ENCODE peak calls at places on chromosomes 4 and X, in six cellular contexts. One of them, this sample, is unnamed.

GRCh38 chrX:73581002-73581628 is 18.1 kb downstream of the CHIC1 start:
- DNase-seq in K562: no peak
- DNase-seq in H9: no peak
- DNase-seq in mesendoderm: no peak
- DNase-seq in PC-3: peak
- DNase-seq in fibroblast of lung: no peak
- DNase-seq in this sample: no peak

GRCh38 chr4:92305878-92306520 is 2.2 kb downstream of the GRID2 start:
- DNase-seq in K562: no peak
- DNase-seq in H9: no peak
- DNase-seq in mesendoderm: peak
- DNase-seq in PC-3: peak
- DNase-seq in fibroblast of lung: no peak
- DNase-seq in this sample: no peak

GRCh38 chr4:85901500-85901899 is 426.6 kb downstream of the ARHGAP24 start:
- DNase-seq in K562: no peak
- DNase-seq in H9: no peak
- DNase-seq in mesendoderm: no peak
- DNase-seq in PC-3: peak
- DNase-seq in fibroblast of lung: peak
- DNase-seq in this sample: no peak

GRCh38 chr4:17535906-17536305 is 20.9 kb downstream of the CLRN2 start:
- DNase-seq in K562: peak
- DNase-seq in H9: no peak
- DNase-seq in mesendoderm: peak
- DNase-seq in PC-3: no peak
- DNase-seq in fibroblast of lung: no peak
- DNase-seq in this sample: no peak

GRCh38 chr4:182067828-182068227 is 175.4 kb upstream of the TENM3 start:
- DNase-seq in K562: no peak
- DNase-seq in H9: no peak
- DNase-seq in mesendoderm: no peak
- DNase-seq in PC-3: no peak
- DNase-seq in fibroblast of lung: no peak
- DNase-seq in this sample: no peak

GRCh38 chr4:114264877-114265291 is 285.4 kb upstream of the ARSJ start:
- DNase-seq in K562: no peak
- DNase-seq in H9: no peak
- DNase-seq in mesendoderm: no peak
- DNase-seq in PC-3: peak
- DNase-seq in fibroblast of lung: peak
- DNase-seq in this sample: no peak

GRCh38 chrX:25561190-25561589 is 545.4 kb upstream of the ARX start:
- DNase-seq in K562: no peak
- DNase-seq in H9: no peak
- DNase-seq in mesendoderm: no peak
- DNase-seq in PC-3: no peak
- DNase-seq in fibroblast of lung: no peak
- DNase-seq in this sample: no peak

GRCh38 chrX:154082396-154083133 is 15.0 kb downstream of the MECP2 start:
- DNase-seq in K562: peak
- DNase-seq in H9: no peak
- DNase-seq in mesendoderm: no peak
- DNase-seq in PC-3: peak
- DNase-seq in fibroblast of lung: peak
- DNase-seq in this sample: no peak

GRCh38 chr4:1109332-1109731 is 4.0 kb downstream of the RNF212 start:
- DNase-seq in K562: no peak
- DNase-seq in H9: no peak
- DNase-seq in mesendoderm: no peak
- DNase-seq in PC-3: no peak
- DNase-seq in fibroblast of lung: no peak
- DNase-seq in this sample: no peak

GRCh38 chr4:135515295-135515694 is 1313.7 kb upstream of the PABPC4L start:
- DNase-seq in K562: no peak
- DNase-seq in H9: no peak
- DNase-seq in mesendoderm: no peak
- DNase-seq in PC-3: no peak
- DNase-seq in fibroblast of lung: peak
- DNase-seq in this sample: no peak

GRCh38 chr4:788636-789297 is 37.2 kb downstream of the CPLX1 start:
- DNase-seq in K562: no peak
- DNase-seq in H9: no peak
- DNase-seq in mesendoderm: no peak
- DNase-seq in PC-3: no peak
- DNase-seq in fibroblast of lung: no peak
- DNase-seq in this sample: no peak

GRCh38 chr4:109730294-109731051 is 603 bp upstream of the PLA2G12A start:
- DNase-seq in K562: peak
- DNase-seq in H9: no peak
- DNase-seq in mesendoderm: peak
- DNase-seq in PC-3: peak
- DNase-seq in fibroblast of lung: peak
- DNase-seq in this sample: peak

GRCh38 chrX:71222929-71223328 is at the start of gene GJB1:
- DNase-seq in K562: no peak
- DNase-seq in H9: no peak
- DNase-seq in mesendoderm: no peak
- DNase-seq in PC-3: no peak
- DNase-seq in fibroblast of lung: no peak
- DNase-seq in this sample: no peak

GRCh38 chr4:86496094-86497060 is 97.7 kb upstream of the PTPN13 start:
- DNase-seq in K562: peak
- DNase-seq in H9: no peak
- DNase-seq in mesendoderm: peak
- DNase-seq in PC-3: peak
- DNase-seq in fibroblast of lung: peak
- DNase-seq in this sample: no peak

GRCh38 chrX:46757052-46757451 is 1.9 kb downstream of the SLC9A7 start:
- DNase-seq in K562: no peak
- DNase-seq in H9: no peak
- DNase-seq in mesendoderm: no peak
- DNase-seq in PC-3: peak
- DNase-seq in fibroblast of lung: no peak
- DNase-seq in this sample: no peak

GRCh38 chr4:74932832-74933561 is at the start of gene PARM1:
- DNase-seq in K562: peak
- DNase-seq in H9: peak
- DNase-seq in mesendoderm: peak
- DNase-seq in PC-3: peak
- DNase-seq in fibroblast of lung: peak
- DNase-seq in this sample: peak

DNA sequence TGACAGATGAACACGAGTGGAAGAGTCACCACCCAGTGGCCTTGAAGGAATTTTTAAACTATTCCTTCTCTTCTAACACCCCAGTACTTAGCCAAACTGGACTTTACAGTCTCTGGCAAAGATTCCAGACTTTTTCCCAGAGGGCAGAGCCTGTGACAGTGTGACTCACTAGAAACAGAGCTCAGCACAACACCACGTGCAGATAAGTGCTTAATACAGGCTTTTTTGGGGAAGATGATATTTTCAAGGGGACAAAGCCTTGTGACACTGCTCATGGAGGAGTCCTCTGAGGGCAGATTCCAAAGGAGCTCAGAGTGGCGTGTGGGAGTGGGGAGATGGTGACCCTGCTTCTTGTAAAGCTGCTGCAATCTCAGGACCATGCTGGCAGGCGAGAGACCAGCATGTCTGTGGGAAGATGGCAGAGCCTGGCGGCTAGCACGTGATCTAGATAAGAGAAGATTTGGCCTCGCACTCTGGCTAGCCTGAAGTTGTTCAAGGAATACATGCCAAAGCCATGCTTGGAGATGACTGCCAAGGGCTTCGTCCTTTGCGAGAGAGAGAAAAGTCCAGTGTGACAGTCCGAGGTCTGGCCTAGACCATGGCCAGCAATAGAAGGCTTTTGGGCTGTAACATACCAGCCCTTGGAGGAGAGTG is 2.4 kb downstream of the RAB33A start:
- DNase-seq in K562: peak
- DNase-seq in H9: no peak
- DNase-seq in mesendoderm: no peak
- DNase-seq in PC-3: peak
- DNase-seq in fibroblast of lung: peak
- DNase-seq in this sample: no peak
- H3K9ac ChIP-seq in K562: peak
- H3K9ac ChIP-seq in H9: no peak
- H3K9ac ChIP-seq in mesendoderm: no peak
- H3K9ac ChIP-seq in PC-3: peak
- H3K9ac ChIP-seq in fibroblast of lung: no peak
- H3K9ac ChIP-seq in this sample: no peak

DNA sequence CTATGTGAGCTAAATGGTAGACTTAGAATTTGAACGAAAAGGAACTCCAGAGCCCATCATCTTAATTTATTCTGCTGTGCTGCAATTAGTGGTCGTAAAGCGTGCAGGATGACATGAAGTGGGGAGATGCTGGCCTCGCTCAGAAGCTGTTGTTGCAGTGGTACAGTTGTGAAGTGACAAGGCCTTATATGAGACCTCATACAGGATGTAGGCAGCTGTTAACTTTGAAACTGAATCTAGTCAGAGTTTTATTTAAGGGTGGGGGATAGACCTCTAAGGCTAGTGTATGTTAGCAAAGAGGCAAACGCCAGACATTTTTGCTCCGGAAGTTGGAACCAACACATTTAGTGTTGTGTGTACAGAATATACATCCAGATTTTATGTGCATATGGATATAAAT is 13.5 kb downstream of the KLF3 start:
- DNase-seq in K562: no peak
- DNase-seq in H9: no peak
- DNase-seq in mesendoderm: no peak
- DNase-seq in PC-3: no peak
- DNase-seq in fibroblast of lung: no peak
- DNase-seq in this sample: no peak
- H3K9ac ChIP-seq in K562: no peak
- H3K9ac ChIP-seq in H9: no peak
- H3K9ac ChIP-seq in mesendoderm: no peak
- H3K9ac ChIP-seq in PC-3: no peak
- H3K9ac ChIP-seq in fibroblast of lung: no peak
- H3K9ac ChIP-seq in this sample: no peak

GRCh38 chr4:56880572-56880971 is 27.1 kb upstream of the REST start:
- DNase-seq in K562: no peak
- DNase-seq in H9: no peak
- DNase-seq in mesendoderm: no peak
- DNase-seq in PC-3: no peak
- DNase-seq in fibroblast of lung: no peak
- DNase-seq in this sample: no peak
- H3K9ac ChIP-seq in K562: no peak
- H3K9ac ChIP-seq in H9: no peak
- H3K9ac ChIP-seq in mesendoderm: no peak
- H3K9ac ChIP-seq in PC-3: no peak
- H3K9ac ChIP-seq in fibroblast of lung: no peak
- H3K9ac ChIP-seq in this sample: no peak

DNA sequence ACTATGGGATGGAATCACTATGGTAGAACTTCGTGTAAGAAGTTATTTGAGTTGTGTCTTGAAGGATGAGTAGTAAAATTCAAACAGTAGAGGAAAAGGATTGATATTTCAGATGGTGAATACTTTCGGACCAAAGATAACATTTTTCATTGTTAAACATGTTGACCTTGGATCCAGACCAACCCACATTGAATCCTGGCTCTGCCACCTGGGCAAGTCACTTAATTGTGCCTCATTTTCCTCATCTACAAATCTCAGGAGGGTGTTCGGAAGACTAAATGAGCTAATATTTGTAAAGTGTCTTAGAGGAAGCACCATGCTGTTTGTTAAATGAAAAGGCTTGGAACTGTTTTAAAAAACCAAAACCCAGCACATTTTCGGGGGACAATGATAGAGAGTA is 1.4 kb upstream of the AIFM1 start:
- DNase-seq in K562: no peak
- DNase-seq in H9: no peak
- DNase-seq in mesendoderm: no peak
- DNase-seq in PC-3: no peak
- DNase-seq in fibroblast of lung: peak
- DNase-seq in this sample: no peak
- H3K9ac ChIP-seq in K562: no peak
- H3K9ac ChIP-seq in H9: no peak
- H3K9ac ChIP-seq in mesendoderm: no peak
- H3K9ac ChIP-seq in PC-3: peak
- H3K9ac ChIP-seq in fibroblast of lung: no peak
- H3K9ac ChIP-seq in this sample: no peak